ENCODE peak calls at places on chromosomes 12 and 14, in eight cellular contexts. W is ELR; U is RWPE1; B is astrocyte of the spinal cord; F is adipocyte; S is activated CD4-positive, alpha-beta T cell treated with anti-CD3 and anti-CD28 coated beads, Interleukin-2, amount 50 U/mL, for 1 hour; V is CD8-positive, alpha-beta memory T cell; P is NAMALWA. O is an unnamed sample.

GRCh38 chr14:60561845-60562746 is 53.1 kb downstream of the SIX6 start:
- DNase-seq in P (peak), B (peak), W (peak), F (peak), U (peak), S (no peak), V (no peak), O (peak)

GRCh38 chr12:10849425-10849878 is at the start of gene PRR4:
- DNase-seq in W (no peak), V (no peak), S (no peak), F (no peak), U (no peak), B (peak), P (no peak), O (no peak)

GRCh38 chr12:89073659-89074058 is 278.6 kb downstream of the DUSP6 start:
- DNase-seq in W (no peak), B (no peak), V (no peak), S (no peak), U (no peak), P (no peak), F (no peak), O (no peak)

GRCh38 chr12:73072214-73072613 is 800.0 kb downstream of the TRHDE start:
- DNase-seq in W (no peak), F (no peak), U (no peak), B (no peak), V (no peak), P (no peak), S (no peak), O (no peak)

GRCh38 chr12:59383426-59383822 is 212.4 kb upstream of the SLC16A7 start:
- DNase-seq in U (no peak), B (no peak), P (no peak), S (no peak), W (no peak), F (peak), V (no peak), O (peak)

GRCh38 chr12:96194901-96195844 is 998 bp downstream of the ELK3 start:
- DNase-seq in P (peak), B (peak), V (peak), W (peak), U (peak), F (peak), S (peak), O (peak)

GRCh38 chr12:27516625-27517024 is 7.4 kb upstream of the PPFIBP1 start:
- DNase-seq in U (no peak), F (no peak), S (no peak), P (no peak), B (no peak), V (no peak), W (no peak), O (no peak)

GRCh38 chr14:24250354-24250753 is 7.9 kb upstream of the TINF2 start:
- DNase-seq in F (no peak), V (no peak), S (no peak), U (no peak), W (no peak), P (no peak), B (no peak), O (no peak)

GRCh38 chr12:12214635-12215131 is 52.2 kb downstream of the LRP6 start:
- DNase-seq in B (peak), S (no peak), F (peak), P (no peak), W (peak), V (no peak), U (peak), O (no peak)

GRCh38 chr12:57112492-57113294 is 1.5 kb upstream of the STAT6 start:
- DNase-seq in U (no peak), W (no peak), S (peak), F (no peak), B (no peak), V (no peak), P (no peak), O (no peak)

GRCh38 chr14:91232052-91232451 is 12.5 kb downstream of the GPR68 start:
- DNase-seq in F (no peak), S (no peak), U (no peak), W (no peak), V (no peak), B (no peak), P (no peak), O (no peak)

GRCh38 chr12:89343127-89343526 is 9.2 kb downstream of the DUSP6 start:
- DNase-seq in B (peak), U (no peak), S (no peak), F (peak), W (no peak), V (no peak), P (no peak), O (peak)

GRCh38 chr14:102419276-102419675 is 56.5 kb downstream of the TECPR2 start:
- DNase-seq in F (no peak), U (no peak), V (no peak), W (no peak), S (no peak), B (no peak), P (no peak), O (no peak)

GRCh38 chr12:27572486-27573255 is 48.7 kb downstream of the PPFIBP1 start:
- DNase-seq in P (no peak), U (no peak), V (no peak), W (peak), S (no peak), B (peak), F (peak), O (peak)

GRCh38 chr14:68719634-68720384 is 73.1 kb downstream of the ZFP36L1 start:
- DNase-seq in V (peak), U (no peak), W (peak), B (no peak), F (no peak), P (no peak), S (no peak), O (no peak)

GRCh38 chr12:97801471-97802045 is 339.0 kb downstream of the RMST start:
- DNase-seq in P (no peak), W (no peak), V (no peak), F (no peak), B (no peak), S (no peak), U (no peak), O (no peak)

GRCh38 chr12:12266389-12266872 is 413 bp downstream of the LRP6 start:
- DNase-seq in V (no peak), W (peak), P (no peak), B (no peak), F (no peak), S (no peak), U (peak), O (no peak)

GRCh38 chr12:74015118-74015517 is 522.5 kb upstream of the ATXN7L3B start:
- DNase-seq in W (no peak), V (no peak), S (no peak), B (no peak), P (no peak), F (no peak), U (no peak), O (no peak)

GRCh38 chr14:101474563-101475467 is 86.5 kb upstream of the DIO3 start:
- DNase-seq in U (no peak), B (peak), S (no peak), F (no peak), P (no peak), W (no peak), V (peak), O (no peak)

GRCh38 chr14:32028599-32028998 is 48.5 kb upstream of the ARHGAP5 start:
- DNase-seq in B (peak), F (peak), P (peak), S (no peak), U (no peak), W (peak), V (no peak), O (peak)

GRCh38 chr12:120849765-120850164 is 54.4 kb downstream of the SPPL3 start:
- DNase-seq in U (peak), P (no peak), S (no peak), W (peak), F (peak), B (peak), V (no peak), O (peak)

GRCh38 chr12:9798008-9798619 is 29.2 kb upstream of the KLRF1 start:
- DNase-seq in B (peak), P (peak), W (peak), S (peak), F (no peak), V (peak), U (peak), O (peak)

GRCh38 chr14:70086685-70087379 is 101.9 kb downstream of the SLC8A3 start:
- DNase-seq in S (no peak), P (peak), F (peak), U (peak), B (peak), W (peak), V (no peak), O (peak)

GRCh38 chr12:107248187-107248586 is 154.8 kb upstream of the CRY1 start:
- DNase-seq in S (no peak), F (no peak), V (no peak), W (no peak), B (no peak), U (no peak), P (no peak), O (no peak)

GRCh38 chr12:80173465-80173864 is 74.1 kb downstream of the OTOGL start:
- DNase-seq in F (no peak), W (no peak), S (no peak), V (no peak), P (no peak), B (no peak), U (no peak), O (no peak)

GRCh38 chr12:14846878-14847580 is 3.7 kb upstream of the ART4 start:
- DNase-seq in B (no peak), P (no peak), S (no peak), F (no peak), U (no peak), W (no peak), V (no peak), O (peak)

GRCh38 chr12:25384038-25384953 is 133.6 kb upstream of the KRAS start:
- DNase-seq in P (peak), W (no peak), V (no peak), S (no peak), F (no peak), U (no peak), B (no peak), O (no peak)

GRCh38 chr12:75953312-75953906 is 78.2 kb downstream of the PHLDA1 start:
- DNase-seq in V (no peak), S (no peak), U (peak), F (peak), B (peak), W (peak), P (no peak), O (peak)

O was measured in fibroblast of the aortic adventitia.